ENCODE peak calls at places on chromosomes 12 and 14, in eight cellular contexts. One of them, this sample, is unnamed.

GRCh38 chr12:128791395-128792322 is 32.1 kb downstream of the SLC15A4 start:
- DNase-seq in upper lobe of right lung: peak; percentile 40
- DNase-seq in activated gamma-delta T cell treated with anti-CD3 and anti-CD28 coated beads, Interleukin-2, amount 50 U/mL, for 16 hours: no peak
- DNase-seq in uterus: no peak
- DNase-seq in heart left ventricle: no peak
- DNase-seq in glutamatergic neuron: no peak
- DNase-seq in RPMI7951: no peak
- DNase-seq in neural progenitor cell: no peak
- DNase-seq in this sample: no peak

GRCh38 chr14:50191499-50191898 is 39.9 kb downstream of the SOS2 start:
- DNase-seq in uterus: no peak
- DNase-seq in upper lobe of right lung: no peak
- DNase-seq in glutamatergic neuron: no peak
- DNase-seq in heart left ventricle: no peak
- DNase-seq in activated gamma-delta T cell treated with anti-CD3 and anti-CD28 coated beads, Interleukin-2, amount 50 U/mL, for 16 hours: no peak
- DNase-seq in neural progenitor cell: no peak
- DNase-seq in RPMI7951: no peak
- DNase-seq in this sample: no peak

GRCh38 chr14:24392327-24393098 is 6.3 kb upstream of the NYNRIN start:
- DNase-seq in neural progenitor cell: no peak
- DNase-seq in activated gamma-delta T cell treated with anti-CD3 and anti-CD28 coated beads, Interleukin-2, amount 50 U/mL, for 16 hours: no peak
- DNase-seq in upper lobe of right lung: no peak
- DNase-seq in uterus: no peak
- DNase-seq in heart left ventricle: no peak
- DNase-seq in glutamatergic neuron: no peak
- DNase-seq in RPMI7951: no peak
- DNase-seq in this sample: no peak

GRCh38 chr12:99772274-99772673 is 124.7 kb downstream of the GARIN6 start:
- DNase-seq in glutamatergic neuron: no peak
- DNase-seq in activated gamma-delta T cell treated with anti-CD3 and anti-CD28 coated beads, Interleukin-2, amount 50 U/mL, for 16 hours: no peak
- DNase-seq in RPMI7951: no peak
- DNase-seq in upper lobe of right lung: no peak
- DNase-seq in heart left ventricle: no peak
- DNase-seq in uterus: no peak
- DNase-seq in neural progenitor cell: no peak
- DNase-seq in this sample: no peak

GRCh38 chr12:72511493-72511892 is 239.3 kb downstream of the TRHDE start:
- DNase-seq in uterus: no peak
- DNase-seq in upper lobe of right lung: no peak
- DNase-seq in heart left ventricle: no peak
- DNase-seq in RPMI7951: no peak
- DNase-seq in activated gamma-delta T cell treated with anti-CD3 and anti-CD28 coated beads, Interleukin-2, amount 50 U/mL, for 16 hours: no peak
- DNase-seq in glutamatergic neuron: no peak
- DNase-seq in neural progenitor cell: no peak
- DNase-seq in this sample: no peak

GRCh38 chr14:100424504-100425453 is 101.6 kb downstream of the SLC25A47 start:
- DNase-seq in glutamatergic neuron: no peak
- DNase-seq in activated gamma-delta T cell treated with anti-CD3 and anti-CD28 coated beads, Interleukin-2, amount 50 U/mL, for 16 hours: no peak
- DNase-seq in heart left ventricle: no peak
- DNase-seq in upper lobe of right lung: no peak
- DNase-seq in RPMI7951: no peak
- DNase-seq in uterus: no peak
- DNase-seq in neural progenitor cell: no peak
- DNase-seq in this sample: no peak

GRCh38 chr14:75399819-75400678 is 27.8 kb upstream of the JDP2 start:
- DNase-seq in heart left ventricle: peak; percentile 90
- DNase-seq in neural progenitor cell: no peak
- DNase-seq in activated gamma-delta T cell treated with anti-CD3 and anti-CD28 coated beads, Interleukin-2, amount 50 U/mL, for 16 hours: no peak
- DNase-seq in uterus: peak; percentile 75
- DNase-seq in glutamatergic neuron: no peak
- DNase-seq in RPMI7951: peak; percentile 24
- DNase-seq in upper lobe of right lung: peak; percentile 92
- DNase-seq in this sample: peak; percentile 94

GRCh38 chr14:77889971-77890442 is 90.1 kb downstream of the ADCK1 start:
- DNase-seq in upper lobe of right lung: no peak
- DNase-seq in activated gamma-delta T cell treated with anti-CD3 and anti-CD28 coated beads, Interleukin-2, amount 50 U/mL, for 16 hours: no peak
- DNase-seq in uterus: no peak
- DNase-seq in RPMI7951: peak; percentile 18
- DNase-seq in neural progenitor cell: no peak
- DNase-seq in heart left ventricle: no peak
- DNase-seq in glutamatergic neuron: no peak
- DNase-seq in this sample: peak; percentile 31

GRCh38 chr14:100573757-100574641 is 13.2 kb downstream of the BEGAIN start:
- DNase-seq in heart left ventricle: peak; percentile 42
- DNase-seq in glutamatergic neuron: no peak
- DNase-seq in RPMI7951: no peak
- DNase-seq in uterus: no peak
- DNase-seq in upper lobe of right lung: no peak
- DNase-seq in neural progenitor cell: no peak
- DNase-seq in activated gamma-delta T cell treated with anti-CD3 and anti-CD28 coated beads, Interleukin-2, amount 50 U/mL, for 16 hours: no peak
- DNase-seq in this sample: no peak

GRCh38 chr12:75738486-75738885 is 227.1 kb upstream of the KRR1 start:
- DNase-seq in neural progenitor cell: no peak
- DNase-seq in RPMI7951: peak; percentile 59
- DNase-seq in upper lobe of right lung: no peak
- DNase-seq in uterus: peak; percentile 24
- DNase-seq in glutamatergic neuron: no peak
- DNase-seq in activated gamma-delta T cell treated with anti-CD3 and anti-CD28 coated beads, Interleukin-2, amount 50 U/mL, for 16 hours: peak; percentile 9
- DNase-seq in heart left ventricle: no peak
- DNase-seq in this sample: no peak

GRCh38 chr14:95664546-95664945 is 21.7 kb upstream of the TCL1B start:
- DNase-seq in activated gamma-delta T cell treated with anti-CD3 and anti-CD28 coated beads, Interleukin-2, amount 50 U/mL, for 16 hours: no peak
- DNase-seq in neural progenitor cell: no peak
- DNase-seq in glutamatergic neuron: no peak
- DNase-seq in uterus: no peak
- DNase-seq in heart left ventricle: no peak
- DNase-seq in RPMI7951: no peak
- DNase-seq in upper lobe of right lung: no peak
- DNase-seq in this sample: no peak

GRCh38 chr12:89524201-89525001 is at the start of gene GALNT4:
- DNase-seq in glutamatergic neuron: peak; percentile 78
- DNase-seq in neural progenitor cell: peak; percentile 90
- DNase-seq in activated gamma-delta T cell treated with anti-CD3 and anti-CD28 coated beads, Interleukin-2, amount 50 U/mL, for 16 hours: peak; percentile 53
- DNase-seq in upper lobe of right lung: peak; percentile 93
- DNase-seq in uterus: peak; percentile 83
- DNase-seq in RPMI7951: peak; percentile 79
- DNase-seq in heart left ventricle: peak; percentile 90
- DNase-seq in this sample: peak; percentile 75

GRCh38 chr12:110501378-110501721 is 561 bp downstream of the VPS29 start:
- DNase-seq in RPMI7951: peak; percentile 54
- DNase-seq in activated gamma-delta T cell treated with anti-CD3 and anti-CD28 coated beads, Interleukin-2, amount 50 U/mL, for 16 hours: no peak
- DNase-seq in neural progenitor cell: peak; percentile 46
- DNase-seq in heart left ventricle: no peak
- DNase-seq in glutamatergic neuron: no peak
- DNase-seq in upper lobe of right lung: no peak
- DNase-seq in uterus: no peak
- DNase-seq in this sample: peak; percentile 12

GRCh38 chr14:44529026-44529425 is 21.9 kb upstream of the FSCB start:
- DNase-seq in heart left ventricle: no peak
- DNase-seq in activated gamma-delta T cell treated with anti-CD3 and anti-CD28 coated beads, Interleukin-2, amount 50 U/mL, for 16 hours: no peak
- DNase-seq in uterus: no peak
- DNase-seq in upper lobe of right lung: no peak
- DNase-seq in neural progenitor cell: no peak
- DNase-seq in RPMI7951: peak; percentile 2
- DNase-seq in glutamatergic neuron: no peak
- DNase-seq in this sample: peak; percentile 68

GRCh38 chr14:103292426-103293374 is 41.3 kb upstream of the EIF5 start:
- DNase-seq in neural progenitor cell: peak; percentile 85
- DNase-seq in glutamatergic neuron: peak; percentile 93
- DNase-seq in heart left ventricle: peak; percentile 85
- DNase-seq in upper lobe of right lung: peak; percentile 86
- DNase-seq in activated gamma-delta T cell treated with anti-CD3 and anti-CD28 coated beads, Interleukin-2, amount 50 U/mL, for 16 hours: peak; percentile 53
- DNase-seq in RPMI7951: peak; percentile 45
- DNase-seq in uterus: peak; percentile 77
- DNase-seq in this sample: peak; percentile 32

GRCh38 chr12:93922583-93923006 is 225.8 kb upstream of the PLXNC1 start:
- DNase-seq in glutamatergic neuron: no peak
- DNase-seq in RPMI7951: no peak
- DNase-seq in neural progenitor cell: no peak
- DNase-seq in activated gamma-delta T cell treated with anti-CD3 and anti-CD28 coated beads, Interleukin-2, amount 50 U/mL, for 16 hours: no peak
- DNase-seq in uterus: no peak
- DNase-seq in heart left ventricle: no peak
- DNase-seq in upper lobe of right lung: no peak
- DNase-seq in this sample: no peak

GRCh38 chr12:108858399-108859074 is 1.2 kb upstream of the SSH1 start:
- DNase-seq in glutamatergic neuron: no peak
- DNase-seq in upper lobe of right lung: no peak
- DNase-seq in neural progenitor cell: peak; percentile 55
- DNase-seq in uterus: peak; percentile 63
- DNase-seq in heart left ventricle: no peak
- DNase-seq in RPMI7951: no peak
- DNase-seq in activated gamma-delta T cell treated with anti-CD3 and anti-CD28 coated beads, Interleukin-2, amount 50 U/mL, for 16 hours: no peak
- DNase-seq in this sample: no peak

GRCh38 chr12:3101309-3102022 is 24.3 kb downstream of the TSPAN9 start:
- DNase-seq in activated gamma-delta T cell treated with anti-CD3 and anti-CD28 coated beads, Interleukin-2, amount 50 U/mL, for 16 hours: no peak
- DNase-seq in heart left ventricle: no peak
- DNase-seq in RPMI7951: peak; percentile 77
- DNase-seq in uterus: peak; percentile 80
- DNase-seq in glutamatergic neuron: no peak
- DNase-seq in upper lobe of right lung: no peak
- DNase-seq in neural progenitor cell: peak; percentile 24
- DNase-seq in this sample: no peak

GRCh38 chr12:61422786-61423185 is 837.4 kb upstream of the USP15 start:
- DNase-seq in glutamatergic neuron: no peak
- DNase-seq in activated gamma-delta T cell treated with anti-CD3 and anti-CD28 coated beads, Interleukin-2, amount 50 U/mL, for 16 hours: no peak
- DNase-seq in heart left ventricle: no peak
- DNase-seq in RPMI7951: no peak
- DNase-seq in neural progenitor cell: no peak
- DNase-seq in upper lobe of right lung: no peak
- DNase-seq in uterus: no peak
- DNase-seq in this sample: no peak

GRCh38 chr12:69765515-69765914 is 26.9 kb downstream of the RAB3IP start:
- DNase-seq in neural progenitor cell: no peak
- DNase-seq in uterus: no peak
- DNase-seq in glutamatergic neuron: no peak
- DNase-seq in upper lobe of right lung: no peak
- DNase-seq in RPMI7951: no peak
- DNase-seq in activated gamma-delta T cell treated with anti-CD3 and anti-CD28 coated beads, Interleukin-2, amount 50 U/mL, for 16 hours: no peak
- DNase-seq in heart left ventricle: no peak
- DNase-seq in this sample: no peak

GRCh38 chr12:124548854-124549378 is 18.5 kb downstream of the NCOR2 start:
- DNase-seq in heart left ventricle: no peak
- DNase-seq in glutamatergic neuron: no peak
- DNase-seq in uterus: peak; percentile 69
- DNase-seq in activated gamma-delta T cell treated with anti-CD3 and anti-CD28 coated beads, Interleukin-2, amount 50 U/mL, for 16 hours: no peak
- DNase-seq in neural progenitor cell: no peak
- DNase-seq in RPMI7951: peak; percentile 74
- DNase-seq in upper lobe of right lung: peak; percentile 75
- DNase-seq in this sample: peak; percentile 65

GRCh38 chr12:57469334-57470164 is 10.0 kb downstream of the GLI1 start:
- DNase-seq in activated gamma-delta T cell treated with anti-CD3 and anti-CD28 coated beads, Interleukin-2, amount 50 U/mL, for 16 hours: no peak
- DNase-seq in RPMI7951: peak; percentile 20
- DNase-seq in upper lobe of right lung: peak; percentile 9
- DNase-seq in glutamatergic neuron: no peak
- DNase-seq in neural progenitor cell: no peak
- DNase-seq in uterus: no peak
- DNase-seq in heart left ventricle: no peak
- DNase-seq in this sample: no peak

GRCh38 chr14:50064993-50065392 is 51.4 kb downstream of the VCPKMT start:
- DNase-seq in neural progenitor cell: no peak
- DNase-seq in upper lobe of right lung: peak; percentile 44
- DNase-seq in activated gamma-delta T cell treated with anti-CD3 and anti-CD28 coated beads, Interleukin-2, amount 50 U/mL, for 16 hours: no peak
- DNase-seq in RPMI7951: peak; percentile 79
- DNase-seq in uterus: no peak
- DNase-seq in heart left ventricle: no peak
- DNase-seq in glutamatergic neuron: no peak
- DNase-seq in this sample: peak; percentile 46

GRCh38 chr14:81565441-81566290 is 32.0 kb upstream of the SEL1L start:
- DNase-seq in heart left ventricle: no peak
- DNase-seq in activated gamma-delta T cell treated with anti-CD3 and anti-CD28 coated beads, Interleukin-2, amount 50 U/mL, for 16 hours: no peak
- DNase-seq in uterus: no peak
- DNase-seq in upper lobe of right lung: no peak
- DNase-seq in RPMI7951: peak; percentile 3
- DNase-seq in neural progenitor cell: peak; percentile 59
- DNase-seq in glutamatergic neuron: peak; percentile 32
- DNase-seq in this sample: peak; percentile 30

GRCh38 chr14:104138891-104139459 is 588 bp downstream of the KIF26A start:
- DNase-seq in RPMI7951: no peak
- DNase-seq in activated gamma-delta T cell treated with anti-CD3 and anti-CD28 coated beads, Interleukin-2, amount 50 U/mL, for 16 hours: no peak
- DNase-seq in uterus: no peak
- DNase-seq in neural progenitor cell: peak; percentile 47
- DNase-seq in heart left ventricle: peak; percentile 69
- DNase-seq in glutamatergic neuron: peak; percentile 35
- DNase-seq in upper lobe of right lung: peak; percentile 63
- DNase-seq in this sample: no peak

GRCh38 chr14:102138535-102138934 is 1.2 kb upstream of the WDR20 start:
- DNase-seq in heart left ventricle: no peak
- DNase-seq in activated gamma-delta T cell treated with anti-CD3 and anti-CD28 coated beads, Interleukin-2, amount 50 U/mL, for 16 hours: no peak
- DNase-seq in upper lobe of right lung: no peak
- DNase-seq in neural progenitor cell: no peak
- DNase-seq in RPMI7951: no peak
- DNase-seq in uterus: no peak
- DNase-seq in glutamatergic neuron: no peak
- DNase-seq in this sample: no peak

GRCh38 chr14:95585971-95586620 is 51.2 kb downstream of the GLRX5 start:
- DNase-seq in glutamatergic neuron: no peak
- DNase-seq in RPMI7951: no peak
- DNase-seq in uterus: no peak
- DNase-seq in activated gamma-delta T cell treated with anti-CD3 and anti-CD28 coated beads, Interleukin-2, amount 50 U/mL, for 16 hours: no peak
- DNase-seq in neural progenitor cell: no peak
- DNase-seq in upper lobe of right lung: no peak
- DNase-seq in heart left ventricle: no peak
- DNase-seq in this sample: no peak

GRCh38 chr12:30888241-30888640 is 38.3 kb upstream of the TSPAN11 start:
- DNase-seq in glutamatergic neuron: no peak
- DNase-seq in uterus: no peak
- DNase-seq in activated gamma-delta T cell treated with anti-CD3 and anti-CD28 coated beads, Interleukin-2, amount 50 U/mL, for 16 hours: no peak
- DNase-seq in heart left ventricle: no peak
- DNase-seq in RPMI7951: no peak
- DNase-seq in neural progenitor cell: no peak
- DNase-seq in upper lobe of right lung: no peak
- DNase-seq in this sample: no peak

GRCh38 chr14:74038015-74038859 is 19.1 kb downstream of the BBOF1 start:
- DNase-seq in heart left ventricle: no peak
- DNase-seq in neural progenitor cell: peak; percentile 52
- DNase-seq in glutamatergic neuron: no peak
- DNase-seq in activated gamma-delta T cell treated with anti-CD3 and anti-CD28 coated beads, Interleukin-2, amount 50 U/mL, for 16 hours: no peak
- DNase-seq in upper lobe of right lung: no peak
- DNase-seq in uterus: no peak
- DNase-seq in RPMI7951: peak; percentile 61
- DNase-seq in this sample: peak; percentile 38